ENCODE peak calls at places on chromosomes 3 and 15, in five cellular contexts. J, Y, M, E and F are unnamed samples.

GRCh38 chr3:61594978-61595687 is 33.8 kb downstream of the PTPRG start:
- DNase-seq in J (no peak), M (no peak), Y (no peak), E (no peak), F (no peak)

GRCh38 chr3:143348486-143349327 is 229.1 kb downstream of the CHST2 start:
- DNase-seq in E (no peak), M (no peak), Y (no peak), J (no peak), F (peak)

GRCh38 chr3:140922634-140923033 is 19.0 kb upstream of the SLC25A36 start:
- DNase-seq in J (no peak), Y (no peak), M (no peak), E (no peak), F (no peak)

GRCh38 chr3:64832098-64832497 is 144.3 kb upstream of the ADAMTS9 start:
- DNase-seq in E (no peak), Y (no peak), J (no peak), M (no peak), F (no peak)

GRCh38 chr3:178137206-178137605 is 399.0 kb upstream of the KCNMB2 start:
- DNase-seq in J (no peak), E (no peak), M (no peak), Y (no peak), F (no peak)

GRCh38 chr3:49017646-49017977 is 768 bp downstream of the DALRD3 start:
- DNase-seq in Y (no peak), E (no peak), M (no peak), J (no peak), F (no peak)

GRCh38 chr3:125186261-125186770 is 26.2 kb downstream of the SLC12A8 start:
- DNase-seq in E (no peak), M (no peak), Y (no peak), J (no peak), F (no peak)

GRCh38 chr3:112327371-112327951 is 5.5 kb upstream of the CD200 start:
- DNase-seq in Y (peak), J (no peak), M (peak), E (no peak), F (peak)

GRCh38 chr3:32487781-32488526 is 14.7 kb downstream of the CMTM6 start:
- DNase-seq in Y (no peak), M (no peak), J (no peak), E (no peak), F (no peak)

GRCh38 chr3:16618721-16619120 is 13.5 kb upstream of the DAZL start:
- DNase-seq in Y (no peak), E (no peak), M (no peak), J (no peak), F (no peak)

GRCh38 chr15:84725001-84725491 is 9.1 kb upstream of the SEC11A start:
- DNase-seq in Y (peak), J (no peak), E (no peak), M (no peak), F (no peak)

GRCh38 chr3:137792633-137793271 is 28.6 kb downstream of the SOX14 start:
- DNase-seq in Y (no peak), E (no peak), J (no peak), M (peak), F (peak)

GRCh38 chr15:53197426-53197839 is 407.3 kb upstream of the ONECUT1 start:
- DNase-seq in J (peak), M (peak), E (peak), Y (no peak), F (peak)

GRCh38 chr15:64459382-64459781 is 996 bp upstream of the ZNF609 start:
- DNase-seq in J (no peak), E (no peak), M (no peak), Y (no peak), F (no peak)

GRCh38 chr3:152197451-152197850 is 71.3 kb upstream of the MBNL1 start:
- DNase-seq in J (no peak), Y (no peak), E (no peak), M (no peak), F (no peak)

GRCh38 chr3:27794211-27794610 is 72.1 kb upstream of the EOMES start:
- DNase-seq in Y (no peak), E (no peak), J (no peak), M (no peak), F (no peak)

GRCh38 chr15:92421980-92422379 is 28.3 kb downstream of the ST8SIA2 start:
- DNase-seq in M (no peak), Y (no peak), E (no peak), J (no peak), F (no peak)

GRCh38 chr3:114624676-114625181 is 330.9 kb downstream of the TIGIT start:
- DNase-seq in Y (no peak), J (no peak), M (peak), E (no peak), F (peak)

GRCh38 chr15:99426431-99427105 is 139.2 kb upstream of the MEF2A start:
- DNase-seq in E (no peak), Y (no peak), M (no peak), J (no peak), F (no peak)

GRCh38 chr3:61628636-61629035 is 67.3 kb downstream of the PTPRG start:
- DNase-seq in Y (no peak), E (no peak), J (no peak), M (no peak), F (no peak)

GRCh38 chr3:126536126-126536525 is 12.2 kb downstream of the CHST13 start:
- DNase-seq in J (no peak), Y (no peak), M (no peak), E (no peak), F (no peak)

GRCh38 chr3:194132465-194133358 is 3.2 kb upstream of the HES1 start:
- DNase-seq in M (peak), Y (no peak), J (peak), E (no peak), F (no peak)

GRCh38 chr15:34331809-34332208 is 5.8 kb downstream of the SLC12A6 start:
- DNase-seq in J (no peak), E (no peak), M (no peak), Y (no peak), F (no peak)

GRCh38 chr3:55629432-55629831 is 142.3 kb upstream of the WNT5A start:
- DNase-seq in M (no peak), E (no peak), J (no peak), Y (no peak), F (no peak)

GRCh38 chr15:100931143-100931890 is 12.2 kb downstream of the LRRK1 start:
- DNase-seq in Y (no peak), M (no peak), J (no peak), E (no peak), F (no peak)

GRCh38 chr3:124995460-124995994 is 60.3 kb downstream of the HEG1 start:
- DNase-seq in Y (peak), E (peak), J (peak), M (peak), F (peak)

GRCh38 chr15:65805019-65805738 is 13.1 kb upstream of the DENND4A start:
- DNase-seq in M (peak), Y (no peak), E (no peak), J (no peak), F (no peak)

GRCh38 chr3:124786491-124787241 is 56.4 kb downstream of the UMPS start:
- DNase-seq in M (no peak), Y (no peak), J (no peak), E (no peak), F (no peak)

GRCh38 chr15:39869858-39870515 is 50.1 kb downstream of the GPR176 start:
- DNase-seq in M (no peak), J (no peak), E (no peak), Y (no peak), F (no peak)

GRCh38 chr15:61327019-61327631 is 98.0 kb upstream of the RORA start:
- DNase-seq in M (no peak), E (no peak), Y (peak), J (no peak), F (no peak)

GRCh38 chr3:143654906-143655305 is 193.4 kb downstream of the SLC9A9 start:
- DNase-seq in Y (no peak), M (no peak), J (no peak), E (no peak), F (no peak)

GRCh38 chr15:28919201-28919627 is 33.4 kb downstream of the APBA2 start:
- DNase-seq in E (no peak), M (no peak), Y (no peak), J (no peak), F (no peak)

GRCh38 chr15:63054985-63055384 is 12.4 kb downstream of the TPM1 start:
- DNase-seq in E (no peak), M (no peak), Y (no peak), J (no peak), F (no peak)

GRCh38 chr15:63051701-63052066 is 9.1 kb downstream of the TPM1 start:
- DNase-seq in J (no peak), E (no peak), Y (no peak), M (no peak), F (no peak)

GRCh38 chr15:63054281-63054683 is 11.7 kb downstream of the TPM1 start:
- DNase-seq in E (no peak), M (no peak), J (no peak), Y (no peak), F (no peak)

GRCh38 chr15:63052128-63052826 is 9.7 kb downstream of the TPM1 start:
- DNase-seq in Y (no peak), E (no peak), M (no peak), J (no peak), F (no peak)

DNA sequence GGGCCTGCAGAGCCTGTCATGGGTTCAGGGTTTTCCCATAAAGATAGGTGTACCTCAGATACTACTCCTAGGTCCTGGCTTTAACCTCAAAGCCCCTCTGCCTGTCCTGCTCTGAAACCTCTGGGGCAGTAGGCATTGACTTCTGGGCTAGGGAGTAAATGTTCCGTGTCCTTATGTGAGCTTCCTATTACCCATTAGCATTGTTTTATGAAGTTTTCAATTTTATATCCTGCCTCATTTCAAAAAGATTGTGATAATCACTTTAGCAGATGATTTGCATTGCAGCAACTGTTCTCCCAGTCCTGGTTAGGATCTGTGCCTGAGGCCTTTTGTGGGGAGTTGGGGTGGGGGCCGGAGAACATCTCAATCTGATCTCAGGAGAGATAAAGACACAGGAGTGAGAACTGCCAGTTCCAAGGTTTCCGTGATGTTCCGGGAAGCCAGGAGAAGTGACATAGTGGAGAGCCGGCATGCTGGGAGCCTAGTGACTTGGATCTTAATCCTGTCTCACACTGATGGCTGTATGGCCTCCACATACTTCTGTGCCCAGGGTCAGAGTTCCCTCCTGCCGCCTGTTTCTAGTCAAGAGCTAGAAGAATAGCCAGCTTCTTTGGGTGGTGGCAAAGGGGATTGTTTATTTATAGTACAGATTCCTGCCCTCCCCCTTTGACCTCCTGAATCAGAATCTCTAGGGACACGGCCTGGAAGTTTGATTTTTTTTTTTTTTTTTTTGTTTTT is 10.6 kb downstream of the TPM1 start:
- DNase-seq in E (no peak), Y (no peak), J (no peak), M (peak), F (no peak)
- TF ChIP-seq SUZ12 in E (no peak), Y (no peak), J (no peak), M (no peak), F (no peak)

DNA sequence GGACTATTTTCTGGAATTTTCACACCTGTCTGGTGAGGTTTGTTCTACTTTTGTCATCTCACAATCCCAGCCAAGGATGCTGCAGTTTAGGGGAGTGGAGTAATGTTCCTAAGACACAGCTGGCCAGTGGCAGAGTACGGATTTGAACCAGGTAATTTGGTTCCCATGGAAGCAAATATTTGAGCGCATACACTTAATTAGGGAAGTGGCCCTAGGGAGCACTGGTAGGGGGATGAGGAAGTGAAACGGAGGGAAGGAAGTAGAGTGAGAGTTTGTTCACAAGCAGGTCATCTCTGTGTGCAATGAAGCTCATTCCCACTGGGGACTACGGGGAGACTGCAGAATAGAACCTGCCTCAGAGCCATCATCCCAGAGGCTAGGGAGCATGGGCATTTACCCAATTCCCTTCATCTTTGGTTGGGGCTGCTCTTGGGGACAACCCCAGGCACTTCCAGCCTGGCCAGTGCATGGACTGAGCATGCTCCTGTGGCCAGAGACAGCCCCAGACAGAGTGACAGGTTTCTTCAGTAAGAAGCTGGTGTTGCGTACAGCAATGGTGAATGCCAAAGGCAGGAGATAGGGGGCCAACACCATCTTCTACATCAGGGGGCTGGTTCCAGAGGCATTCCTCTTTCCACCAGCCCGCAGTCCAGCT is 317.2 kb upstream of the PROK2 start:
- DNase-seq in J (no peak), E (no peak), Y (no peak), M (no peak), F (no peak)
- TF ChIP-seq SUZ12 in J (no peak), E (no peak), Y (no peak), M (no peak), F (no peak)

GRCh38 chr15:49620658-49621326 is at the start of the genes DTWD1 and FAM227B:
- DNase-seq in Y (peak), M (peak), J (peak), E (peak), F (peak)
- TF ChIP-seq SUZ12 in Y (no peak), M (no peak), J (no peak), E (no peak), F (no peak)

GRCh38 chr15:90086868-90087268 is 15.4 kb downstream of the IDH2 start:
- DNase-seq in E (no peak), M (peak), Y (no peak), J (no peak), F (peak)

GRCh38 chr15:90085565-90085964 is 16.7 kb downstream of the IDH2 start:
- DNase-seq in M (no peak), Y (no peak), J (no peak), E (no peak), F (no peak)

GRCh38 chr15:90090226-90090848 is 11.9 kb downstream of the IDH2 start:
- DNase-seq in M (no peak), E (no peak), J (no peak), Y (no peak), F (no peak)

GRCh38 chr15:90084876-90085423 is 17.3 kb downstream of the IDH2 start:
- DNase-seq in J (no peak), E (no peak), Y (no peak), M (no peak), F (no peak)

DNA sequence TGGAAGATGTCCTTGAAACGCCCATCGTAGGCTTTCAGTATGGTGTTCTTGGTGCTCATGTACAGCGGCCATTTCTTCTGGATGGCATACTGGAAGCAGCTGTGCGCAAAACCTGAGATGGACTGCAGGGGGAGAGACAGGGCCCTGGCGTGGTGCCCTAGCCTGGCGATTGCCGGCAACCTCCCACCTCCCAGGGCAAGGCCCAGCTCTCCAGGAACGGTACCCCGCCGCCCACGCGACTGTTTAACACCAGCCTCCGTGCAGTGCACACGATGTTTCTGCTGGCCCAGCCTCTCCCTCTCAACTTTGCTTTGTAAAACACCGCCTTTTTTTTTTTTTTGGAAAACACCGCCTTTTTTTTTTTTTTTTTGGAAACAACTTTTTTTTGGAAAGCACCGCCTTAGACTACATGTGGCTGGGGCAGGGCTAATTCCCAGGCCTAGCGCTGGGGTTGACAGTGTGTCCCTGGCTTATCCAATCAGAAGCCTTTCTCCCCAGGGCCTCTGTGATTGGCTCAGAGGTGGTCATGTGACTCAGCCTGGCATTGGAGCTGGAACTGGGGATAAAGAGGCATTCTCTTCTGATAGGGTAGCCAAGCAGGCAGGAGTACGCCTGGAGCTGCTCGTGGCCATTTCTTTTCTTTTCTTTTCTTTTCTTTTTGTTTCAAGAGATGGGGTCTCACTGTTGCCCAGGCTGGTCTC is 14.7 kb downstream of the IDH2 start:
- DNase-seq in Y (no peak), E (no peak), M (peak), J (no peak), F (peak)
- TF ChIP-seq SUZ12 in Y (no peak), E (no peak), M (no peak), J (no peak), F (no peak)

GRCh38 chr3:13480340-13481318 is 523 bp downstream of the HDAC11 start:
- DNase-seq in E (no peak), Y (no peak), J (no peak), M (no peak), F (no peak)
- TF ChIP-seq SUZ12 in E (peak), Y (no peak), J (no peak), M (no peak), F (no peak)

DNA sequence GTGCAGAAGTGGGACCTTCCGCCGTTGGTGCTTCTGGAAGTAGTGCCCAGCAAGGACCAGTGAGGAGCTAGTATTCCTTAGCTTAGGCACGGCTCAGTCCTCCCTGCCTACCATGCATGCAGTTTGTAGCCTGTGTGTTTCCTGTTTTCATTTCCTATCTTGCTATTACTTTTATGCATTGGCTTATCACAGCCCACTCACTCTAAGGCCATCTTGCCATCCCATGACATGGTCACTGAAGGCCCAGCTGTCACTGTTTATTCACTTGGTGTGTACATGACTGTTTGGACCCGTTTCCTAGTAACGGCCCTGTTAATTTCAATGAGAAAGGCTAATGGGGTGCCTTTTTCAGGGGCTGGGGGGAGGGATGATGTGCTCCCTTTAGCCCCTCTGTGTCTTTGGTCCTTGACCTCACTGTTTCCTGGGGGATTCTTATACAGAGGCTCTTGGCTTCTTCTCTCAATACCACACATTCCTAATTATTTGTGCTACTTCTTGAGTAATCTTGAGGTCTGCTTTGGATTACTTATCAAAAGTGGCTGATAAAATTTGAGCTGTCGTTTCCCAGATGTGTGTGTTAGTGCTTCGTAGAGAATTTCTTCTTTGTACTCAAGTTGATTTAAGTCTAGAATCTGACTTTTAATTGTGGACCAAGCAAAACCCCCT is 24.5 kb upstream of the TRAK1 start:
- DNase-seq in E (no peak), Y (no peak), M (peak), J (peak), F (no peak)
- TF ChIP-seq SUZ12 in E (no peak), Y (no peak), M (no peak), J (no peak), F (no peak)

GRCh38 chr3:119469378-119470189 is 821 bp downstream of the POGLUT1 start:
- DNase-seq in E (no peak), Y (peak), J (no peak), M (no peak), F (no peak)
- TF ChIP-seq SUZ12 in E (no peak), Y (no peak), J (no peak), M (no peak), F (no peak)

GRCh38 chr3:171622126-171622525 is 161.9 kb upstream of the TNIK start:
- DNase-seq in M (no peak), E (no peak), J (no peak), Y (no peak), F (no peak)
- TF ChIP-seq SUZ12 in M (no peak), E (no peak), J (no peak), Y (no peak), F (no peak)